ENCODE peak calls at places on chromosomes 7 and 10, in nine cellular contexts. T is PC-3, N is Panc1, V is upper lobe of right lung, A is lower lobe of right lung, G is mucosa of descending colon, L is colonic mucosa, Z is transverse colon, K is fibroblast of lung. I is an unnamed sample.

GRCh38 chr7:37669818-37670217 is 13.7 kb upstream of the GPR141 start:
- DNase-seq in Z (no peak), T (no peak), K (no peak), G (no peak), L (no peak), N (no peak), A (no peak), V (no peak), I (no peak)

GRCh38 chr10:118985576-118985975 is 43.9 kb upstream of the NANOS1 start:
- DNase-seq in N (no peak), V (no peak), G (no peak), T (no peak), K (no peak), Z (no peak), A (no peak), L (no peak), I (no peak)

GRCh38 chr7:23332881-23333612 is 33.9 kb downstream of the MALSU1 start:
- DNase-seq in N (no peak), G (no peak), Z (no peak), T (peak; percentile 86), K (peak; percentile 50), A (no peak), V (no peak), L (no peak), I (peak; percentile 8)

GRCh38 chr10:9869185-9869584 is 1148.5 kb upstream of the CELF2 start:
- DNase-seq in N (no peak), T (no peak), K (no peak), L (no peak), A (no peak), Z (no peak), G (no peak), V (no peak), I (no peak)

GRCh38 chr10:112307631-112308502 is 24.7 kb downstream of the TECTB start:
- DNase-seq in G (no peak), T (peak; percentile 51), N (no peak), L (peak; percentile 37), K (peak; percentile 14), V (peak; percentile 74), A (peak; percentile 50), Z (peak; percentile 39), I (no peak)

GRCh38 chr7:117750612-117751563 is 122.4 kb downstream of the CTTNBP2 start:
- DNase-seq in N (no peak), Z (no peak), V (no peak), A (no peak), L (no peak), T (peak; percentile 48), K (peak; percentile 23), G (no peak), I (no peak)

GRCh38 chr7:39353615-39354376 is 212.4 kb upstream of the YAE1 start:
- DNase-seq in T (no peak), V (peak; percentile 66), G (peak; percentile 51), L (no peak), K (peak; percentile 88), A (peak; percentile 50), Z (peak; percentile 10), N (no peak), I (no peak)

GRCh38 chr10:110857265-110858158 is 14.2 kb upstream of the PDCD4 start:
- DNase-seq in A (no peak), K (peak; percentile 60), N (no peak), L (peak; percentile 79), V (no peak), T (no peak), G (no peak), Z (peak; percentile 71), I (no peak)

GRCh38 chr7:44275829-44276570 is 49.4 kb downstream of the CAMK2B start:
- DNase-seq in T (no peak), Z (no peak), A (peak; percentile 26), L (no peak), K (no peak), N (no peak), V (peak; percentile 48), G (peak; percentile 16), I (no peak)

GRCh38 chr10:122310311-122311050 is 39.4 kb downstream of the BTBD16 start:
- DNase-seq in V (no peak), G (peak; percentile 70), N (no peak), L (peak; percentile 85), K (peak; percentile 25), T (peak; percentile 33), A (no peak), Z (peak; percentile 58), I (no peak)

GRCh38 chr7:76357379-76358052 is 1.3 kb downstream of the YWHAG start:
- DNase-seq in L (no peak), Z (no peak), T (no peak), G (no peak), A (no peak), K (no peak), N (no peak), V (no peak), I (no peak)

GRCh38 chr7:76356823-76357222 is 2.0 kb downstream of the YWHAG start:
- DNase-seq in Z (peak; percentile 35), T (peak; percentile 75), N (no peak), K (peak; percentile 57), A (no peak), V (no peak), G (no peak), L (no peak), I (no peak)

GRCh38 chr7:76359111-76359986 is 558 bp upstream of the YWHAG start:
- DNase-seq in K (peak; percentile 97), G (peak; percentile 99), Z (peak; percentile 96), V (peak; percentile 98), T (peak; percentile 95), A (peak; percentile 98), N (peak; percentile 97), L (peak; percentile 98), I (peak; percentile 91)

GRCh38 chr7:76358053-76358477 is 726 bp downstream of the YWHAG start:
- DNase-seq in K (no peak), Z (peak; percentile 76), L (peak; percentile 81), T (peak; percentile 31), G (peak; percentile 86), N (no peak), A (peak; percentile 84), V (peak; percentile 88), I (no peak)

GRCh38 chr7:76358478-76359110 is at the start of gene YWHAG:
- DNase-seq in Z (peak; percentile 92), K (peak; percentile 82), G (peak; percentile 93), L (peak; percentile 90), V (peak; percentile 95), A (peak; percentile 94), T (peak; percentile 73), N (no peak), I (no peak)
- TF ChIP-seq CTCF in Z (no peak), K (no peak), G (no peak), L (no peak), V (no peak), A (no peak), T (no peak), N (no peak), I (no peak)

GRCh38 chr10:71462642-71462935 is 65.9 kb downstream of the CDH23 start:
- DNase-seq in Z (no peak), K (no peak), L (no peak), G (no peak), T (no peak), V (no peak), N (no peak), A (no peak), I (no peak)
- H3K36me3 ChIP-seq in Z (no peaks in the 10 kb centered on the region), K (no peaks in the 10 kb centered on the region), L (no peaks in the 10 kb centered on the region), G (no peaks in the 10 kb centered on the region), T (no peaks in the 10 kb centered on the region), V (no peaks in the 10 kb centered on the region), N (no peaks in the 10 kb centered on the region), A (no peaks in the 10 kb centered on the region), I (no peaks in the 10 kb centered on the region)

DNA sequence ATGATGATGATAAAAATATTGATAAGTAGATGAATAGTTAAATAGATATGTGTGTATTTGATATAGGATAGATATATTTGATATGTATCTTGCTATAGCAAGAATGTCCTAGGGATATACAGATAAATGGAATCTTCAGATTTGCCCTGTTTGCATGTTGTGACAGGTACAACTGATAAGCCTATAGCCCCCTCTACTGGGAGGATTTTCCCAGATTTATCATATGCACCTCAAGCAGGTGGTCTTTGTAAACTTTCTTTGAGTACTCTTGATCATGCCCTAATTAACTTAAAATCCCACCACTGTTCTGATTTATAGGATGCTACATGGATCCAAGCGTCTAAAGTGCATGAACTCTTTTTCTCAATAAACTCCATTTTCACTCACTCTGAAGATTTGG is 1050.7 kb downstream of the SORCS3 start:
- DNase-seq in L (peak; percentile 32), Z (no peak), V (no peak), A (no peak), G (no peak), N (no peak), T (peak; percentile 27), K (peak; percentile 12), I (no peak)
- TF ChIP-seq CTCF in L (no peak), Z (peak; percentile 47), V (no peak), A (no peak), G (no peak), N (peak; percentile 18), T (peak; percentile 44), K (no peak), I (peak; percentile 12)

DNA sequence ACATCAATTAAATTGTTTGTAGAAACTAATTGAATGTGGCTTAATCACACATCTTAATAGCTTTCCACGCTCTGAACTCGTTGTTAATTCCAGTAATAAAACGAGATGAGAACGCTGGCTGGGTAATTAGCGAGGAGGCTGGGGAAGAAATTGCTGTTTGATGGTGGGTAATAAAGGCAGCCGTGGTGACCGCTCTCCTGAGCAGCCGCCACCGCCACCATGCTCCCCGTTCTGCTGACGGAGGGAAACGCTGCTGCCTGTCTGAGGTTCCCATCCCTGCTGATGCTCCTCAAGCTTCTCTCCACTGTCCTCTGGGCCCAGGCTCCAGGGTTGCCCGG is 36.2 kb downstream of the GBX1 start:
- DNase-seq in N (no peak), G (peak; percentile 26), T (no peak), L (no peak), Z (no peak), V (no peak), K (no peak), A (no peak), I (no peak)
- H3K36me3 ChIP-seq in N (peaks cover 5% of the 10 kb centered on the region), G (no peaks in the 10 kb centered on the region), T (peaks cover 2% of the 10 kb centered on the region), L (no peaks in the 10 kb centered on the region), Z (peaks cover 24% of the 10 kb centered on the region), V (peaks cover 87% of the 10 kb centered on the region), K (peaks cover 22% of the 10 kb centered on the region), A (peaks cover 97% of the 10 kb centered on the region), I (peaks cover 56% of the 10 kb centered on the region)

DNA sequence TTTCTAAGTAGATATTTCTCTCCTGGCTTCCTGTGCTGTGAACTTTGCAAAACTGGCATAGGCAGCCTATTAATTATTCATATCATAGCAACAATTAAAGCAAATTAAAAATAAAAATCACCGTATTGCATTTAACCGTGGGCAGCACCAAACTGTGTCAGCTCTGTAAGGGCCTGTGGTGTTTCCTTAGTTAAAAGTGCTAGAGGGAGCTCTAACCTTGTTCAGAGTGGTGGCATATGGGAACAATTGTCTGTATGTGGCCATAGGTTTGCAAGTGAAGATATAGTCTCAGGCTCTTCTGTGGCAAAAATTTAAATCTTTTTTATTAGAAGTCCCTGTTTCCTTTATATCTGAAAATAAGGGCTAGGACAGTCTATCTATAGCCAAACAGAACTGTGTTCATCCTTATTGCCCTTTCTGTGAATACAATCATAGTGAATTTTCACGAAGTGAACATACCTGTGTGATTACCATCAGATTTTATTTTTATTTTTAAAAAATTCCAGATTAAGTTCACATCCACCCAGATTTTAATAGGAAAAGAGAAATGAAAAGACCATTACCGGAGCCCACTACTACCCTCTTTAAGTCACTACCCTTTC is 92.6 kb downstream of the POLL start:
- DNase-seq in V (no peak), N (peak; percentile 12), T (peak; percentile 30), A (no peak), Z (no peak), L (no peak), K (no peak), G (no peak), I (no peak)
- TF ChIP-seq CTCF in V (peak; percentile 15), N (peak; percentile 81), T (peak; percentile 61), A (no peak), Z (no peak), L (no peak), K (peak; percentile 36), G (no peak), I (peak; percentile 47)

GRCh38 chr10:70232859-70233108 is 445 bp downstream of the PPA1 start:
- DNase-seq in N (no peak), A (no peak), L (no peak), Z (no peak), T (no peak), V (no peak), G (no peak), K (no peak), I (no peak)
- H3K36me3 ChIP-seq in N (peaks cover 10% of the 10 kb centered on the region), A (peaks cover 20% of the 10 kb centered on the region), L (peaks cover 3% of the 10 kb centered on the region), Z (no peaks in the 10 kb centered on the region), T (peaks cover 20% of the 10 kb centered on the region), V (no peaks in the 10 kb centered on the region), G (no peaks in the 10 kb centered on the region), K (no peaks in the 10 kb centered on the region), I (peaks cover 1% of the 10 kb centered on the region)

I was measured in BJ.